ENCODE peak calls at places on chromosomes 1 and 21, in ten cellular contexts. O is tibial nerve, I is neural progenitor cell, D is testis, Q is iPS DF 6.9, J is psoas muscle, L is GM23248, X is mucosa of descending colon, G is upper lobe of right lung, T is cardiac muscle cell. B is an unnamed sample.

GRCh38 chr21:44793269-44794030 is 8.2 kb downstream of the UBE2G2 start:
- DNase-seq in D (peak; percentile 59), O (peak; percentile 62), L (peak; percentile 79), G (no peak), T (peak; percentile 85), I (peak; percentile 78), X (peak; percentile 47), Q (no peak), J (peak; percentile 64), B (peak; percentile 24)

GRCh38 chr1:61539720-61540462 is 185.1 kb downstream of the TM2D1 start:
- DNase-seq in Q (no peak), O (no peak), L (peak; percentile 25), X (no peak), I (peak; percentile 2), T (no peak), J (no peak), G (no peak), D (no peak), B (no peak)

GRCh38 chr1:69404486-69404885 is 163.2 kb upstream of the LRRC7 start:
- DNase-seq in T (no peak), G (no peak), X (no peak), D (no peak), Q (no peak), L (no peak), O (no peak), I (no peak), J (no peak), B (no peak)

GRCh38 chr21:33802458-33802857 is 113.1 kb downstream of the ATP5PO start:
- DNase-seq in L (no peak), O (no peak), T (no peak), I (no peak), Q (no peak), X (no peak), J (no peak), D (no peak), G (no peak), B (no peak)

GRCh38 chr1:3072178-3072947 is 3.4 kb downstream of the PRDM16 start:
- DNase-seq in J (peak; percentile 39), Q (no peak), X (no peak), L (no peak), O (no peak), T (peak; percentile 45), G (no peak), D (no peak), I (peak; percentile 52), B (no peak)

GRCh38 chr21:43194303-43195130 is 25.7 kb downstream of the CRYAA start:
- DNase-seq in J (peak; percentile 29), Q (no peak), O (peak; percentile 4), L (no peak), T (no peak), G (peak; percentile 53), D (peak; percentile 12), X (peak; percentile 17), I (no peak), B (no peak)

GRCh38 chr1:29711582-29712274 is 475.4 kb downstream of the PTPRU start:
- DNase-seq in I (no peak), G (peak; percentile 31), J (no peak), T (no peak), Q (no peak), O (no peak), X (no peak), L (peak; percentile 93), D (no peak), B (no peak)

GRCh38 chr1:192439373-192440025 is 122.7 kb downstream of the RGS21 start:
- DNase-seq in G (no peak), Q (no peak), O (no peak), T (no peak), L (peak; percentile 58), J (no peak), D (no peak), X (no peak), I (no peak), B (no peak)

GRCh38 chr1:230804396-230804795 is 57.2 kb downstream of the CAPN9 start:
- DNase-seq in D (no peak), Q (no peak), O (no peak), T (no peak), X (no peak), L (no peak), I (no peak), G (no peak), J (no peak), B (no peak)

GRCh38 chr1:59062743-59063142 is 234.2 kb upstream of the FGGY start:
- DNase-seq in G (no peak), X (no peak), L (peak; percentile 84), I (no peak), O (no peak), D (peak; percentile 49), J (no peak), T (no peak), Q (no peak), B (no peak)

GRCh38 chr21:41370840-41371697 is 9.2 kb downstream of the MX2 start:
- DNase-seq in Q (no peak), J (no peak), D (no peak), X (no peak), O (no peak), L (peak; percentile 10), G (no peak), T (no peak), I (no peak), B (no peak)

GRCh38 chr21:41368361-41369104 is 6.7 kb downstream of the MX2 start:
- DNase-seq in J (no peak), G (no peak), X (no peak), D (no peak), T (no peak), O (no peak), L (no peak), Q (no peak), I (no peak), B (no peak)

GRCh38 chr21:41371698-41372030 is 9.8 kb downstream of the MX2 start:
- DNase-seq in X (no peak), J (no peak), O (no peak), T (no peak), I (no peak), D (no peak), L (no peak), G (no peak), Q (no peak), B (no peak)

GRCh38 chr21:41369105-41369914 is 7.5 kb downstream of the MX2 start:
- DNase-seq in T (peak; percentile 58), X (no peak), D (peak; percentile 25), O (peak; percentile 47), Q (no peak), G (peak; percentile 63), I (peak; percentile 82), J (peak; percentile 75), L (peak; percentile 19), B (no peak)

GRCh38 chr21:41369915-41370839 is 8.3 kb downstream of the MX2 start:
- DNase-seq in I (no peak), T (no peak), J (no peak), O (no peak), D (no peak), G (peak; percentile 66), X (no peak), Q (no peak), L (no peak), B (no peak)
- H3K4me1 ChIP-seq in I (peaks cover 4% of the 10 kb centered on the region), T (no peaks in the 10 kb centered on the region), J (no peaks in the 10 kb centered on the region), O (peaks cover 29% of the 10 kb centered on the region), D (peaks cover 9% of the 10 kb centered on the region), G (no peaks in the 10 kb centered on the region), X (no peaks in the 10 kb centered on the region), Q (no peaks in the 10 kb centered on the region), L (no peaks in the 10 kb centered on the region), B (peaks cover 5% of the 10 kb centered on the region)

DNA sequence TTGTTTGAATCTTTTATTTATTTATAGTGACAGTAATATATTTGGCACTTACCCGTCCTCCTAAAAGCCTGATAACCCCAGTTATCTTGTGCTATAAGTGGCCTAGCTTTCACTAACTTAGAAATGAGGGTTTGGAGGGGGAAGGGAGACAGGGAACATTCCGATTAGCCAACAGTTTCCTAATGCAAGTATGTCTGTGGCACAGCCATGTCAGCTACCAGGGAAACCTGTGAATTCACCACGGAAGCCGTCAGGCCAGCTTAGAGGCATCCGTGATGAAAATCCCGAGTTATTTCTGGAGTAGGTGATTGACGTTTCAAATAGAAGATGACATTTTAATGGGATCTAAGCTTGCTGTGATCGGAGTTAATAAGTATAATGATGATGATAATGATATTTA is 39.4 kb upstream of the BCL10 start:
- DNase-seq in I (no peak), O (no peak), J (no peak), X (no peak), L (no peak), D (no peak), T (peak; percentile 20), G (no peak), Q (no peak), B (no peak)
- H3K4me1 ChIP-seq in I (no peaks in the 10 kb centered on the region), O (no peaks in the 10 kb centered on the region), J (peaks cover 31% of the 10 kb centered on the region), X (no peaks in the 10 kb centered on the region), L (peaks cover 85% of the 10 kb centered on the region), D (no peaks in the 10 kb centered on the region), T (peaks cover 25% of the 10 kb centered on the region), G (peaks cover 22% of the 10 kb centered on the region), Q (peaks cover 3% of the 10 kb centered on the region), B (peaks cover 21% of the 10 kb centered on the region)

GRCh38 chr1:167839009-167839408 is 74.9 kb downstream of the ADCY10 start:
- DNase-seq in I (no peak), J (no peak), D (no peak), L (no peak), O (no peak), Q (no peak), G (no peak), T (no peak), X (no peak), B (no peak)

GRCh38 chr1:167836197-167836596 is 77.7 kb downstream of the ADCY10 start:
- DNase-seq in Q (no peak), X (no peak), L (no peak), T (no peak), O (no peak), G (no peak), J (no peak), D (no peak), I (no peak), B (no peak)

GRCh38 chr1:167841530-167841929 is 72.4 kb downstream of the ADCY10 start:
- DNase-seq in I (no peak), T (no peak), G (no peak), D (no peak), L (no peak), J (no peak), Q (no peak), O (no peak), X (no peak), B (no peak)

GRCh38 chr1:167833904-167834303 is 80.0 kb downstream of the ADCY10 start:
- DNase-seq in Q (no peak), X (no peak), O (no peak), T (no peak), J (no peak), I (no peak), G (no peak), D (no peak), L (no peak), B (no peak)

DNA sequence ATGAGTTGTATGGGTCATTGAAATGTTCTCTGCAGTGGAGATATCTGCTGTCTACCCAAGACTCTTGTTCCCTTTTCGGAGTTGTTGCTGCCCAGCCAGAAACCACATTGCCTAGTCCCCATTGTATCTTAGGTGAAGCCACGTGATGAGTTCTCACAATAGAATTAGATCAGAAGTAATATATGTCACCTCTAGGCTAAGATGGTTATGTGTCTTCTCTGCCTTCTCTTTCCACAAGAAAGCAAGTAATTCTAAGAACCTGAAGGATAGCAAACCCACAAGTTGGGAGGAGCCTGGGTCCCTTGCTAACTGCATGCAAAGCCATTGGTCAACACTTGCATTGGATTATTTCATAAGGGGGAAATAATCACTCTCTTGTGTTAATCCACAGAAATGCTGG is 76.6 kb downstream of the ADCY10 start:
- DNase-seq in Q (no peak), O (no peak), D (no peak), G (no peak), T (no peak), J (no peak), L (no peak), I (no peak), X (no peak), B (no peak)
- H3K4me1 ChIP-seq in Q (no peaks in the 10 kb centered on the region), O (no peaks in the 10 kb centered on the region), D (no peaks in the 10 kb centered on the region), G (no peaks in the 10 kb centered on the region), T (no peaks in the 10 kb centered on the region), J (no peaks in the 10 kb centered on the region), L (no peaks in the 10 kb centered on the region), I (no peaks in the 10 kb centered on the region), X (no peaks in the 10 kb centered on the region), B (no peaks in the 10 kb centered on the region)

GRCh38 chr1:165853528-165854075 is 26.2 kb downstream of the UCK2 start:
- DNase-seq in I (no peak), O (no peak), L (no peak), X (no peak), Q (no peak), D (no peak), G (no peak), T (no peak), J (no peak), B (no peak)
- H3K4me1 ChIP-seq in I (peaks cover 32% of the 10 kb centered on the region), O (peaks cover 31% of the 10 kb centered on the region), L (peaks cover 65% of the 10 kb centered on the region), X (peaks cover 46% of the 10 kb centered on the region), Q (peaks cover 17% of the 10 kb centered on the region), D (no peaks in the 10 kb centered on the region), G (peaks cover 7% of the 10 kb centered on the region), T (peaks cover 28% of the 10 kb centered on the region), J (peaks cover 69% of the 10 kb centered on the region), B (no peaks in the 10 kb centered on the region)

B was measured in HCT116.